ENCODE peak calls at places on chromosome 22, in four cellular contexts. U is IMR-90, F is H1, O is neuronal stem cell. R is an unnamed sample. For H3K79me1, the result is how much of the 10 kb centered on the place peaks cover.

GRCh38 chr22:26894766-26895485 is 237.5 kb downstream of the MIAT start:
- DNase-seq in U (peak), O (no peak), F (peak), R (no peak)

GRCh38 chr22:46068908-46069481 is 81.3 kb upstream of the PPARA start:
- DNase-seq in O (no peak), U (peak), F (no peak), R (no peak)

GRCh38 chr22:32005453-32005852 is 37.6 kb upstream of the SLC5A1 start:
- DNase-seq in O (no peak), F (no peak), U (peak), R (peak)

GRCh38 chr22:24289138-24289537 is 18.5 kb downstream of the SPECC1L start:
- DNase-seq in F (no peak), U (peak), O (no peak), R (peak)

GRCh38 chr22:40094449-40094848 is 83.3 kb upstream of the TNRC6B start:
- DNase-seq in U (peak), F (no peak), O (no peak), R (no peak)

GRCh38 chr22:36104988-36105387 is 55.6 kb downstream of the APOL3 start:
- DNase-seq in U (peak), O (no peak), F (no peak), R (no peak)

GRCh38 chr22:40487663-40488249 is 117.4 kb downstream of the SGSM3 start:
- DNase-seq in O (no peak), U (peak), F (no peak), R (no peak)

GRCh38 chr22:50186181-50186731 is 543 bp downstream of the TRABD start:
- DNase-seq in U (no peak), O (no peak), F (no peak), R (peak)

DNA sequence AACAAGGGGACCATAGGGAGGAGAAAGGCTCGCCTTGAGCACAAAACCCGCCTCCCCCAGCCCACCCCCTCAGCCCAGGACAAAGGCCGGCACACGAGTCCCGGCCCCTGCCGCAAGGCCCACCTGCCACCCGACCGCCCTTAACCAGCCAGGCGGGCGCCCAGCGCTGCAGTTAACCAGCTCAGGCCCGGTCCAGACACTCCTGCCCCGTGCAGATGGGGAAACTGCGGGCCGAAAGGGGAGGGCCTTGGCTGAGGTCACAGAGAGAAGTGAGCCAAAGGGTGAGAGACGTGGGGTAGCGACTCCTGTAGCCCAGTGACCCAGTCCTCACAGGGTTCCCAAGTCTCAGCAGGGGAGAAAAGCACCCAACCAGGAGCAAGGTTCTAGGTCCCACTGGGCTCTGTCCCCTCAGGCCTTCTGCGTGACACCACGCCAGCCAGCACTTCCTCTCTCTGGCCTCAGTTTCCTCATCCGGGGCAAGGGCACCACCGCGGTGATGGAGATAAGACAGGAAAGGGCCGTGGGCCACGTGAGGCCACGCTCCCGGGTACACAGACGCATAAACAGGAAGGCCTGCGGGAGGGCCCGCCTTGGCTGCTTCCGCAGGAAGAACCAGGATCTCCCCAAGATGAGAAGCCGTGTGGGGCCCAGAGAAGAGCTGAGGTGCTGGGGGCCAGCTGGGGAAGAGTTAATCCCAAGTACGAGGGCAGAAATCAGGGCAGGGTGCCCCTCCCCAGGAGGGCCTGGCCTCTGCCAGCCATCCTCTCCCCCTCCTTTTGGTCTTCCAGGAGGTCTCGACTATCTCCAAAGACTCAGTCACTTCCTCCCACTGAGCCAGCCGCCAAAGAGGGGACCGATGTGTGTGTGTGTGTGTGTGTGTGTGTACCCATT is 1.8 kb downstream of the MFNG start:
- DNase-seq in U (no peak), F (no peak), O (no peak), R (no peak)
- H4K8ac ChIP-seq in U (no peak), F (peak), O (no peak), R (no peak)

GRCh38 chr22:44710474-44711235 is 8.7 kb downstream of the PRR5 start:
- DNase-seq in F (no peak), O (no peak), U (no peak), R (no peak)
- H3K79me1 ChIP-seq in F (under half), O (under half), U (under half), R (under half)

GRCh38 chr22:19291218-19291579 is 320 bp downstream of the CLTCL1 start:
- DNase-seq in U (no peak), O (no peak), F (peak), R (no peak)
- H4K8ac ChIP-seq in U (no peak), O (no peak), F (no peak), R (peak)

GRCh38 chr22:42912049-42912448 is 55.0 kb upstream of the ARFGAP3 start:
- DNase-seq in O (no peak), F (no peak), U (no peak), R (no peak)

GRCh38 chr22:42913874-42914510 is 56.9 kb upstream of the ARFGAP3 start:
- DNase-seq in F (no peak), U (no peak), O (no peak), R (no peak)

GRCh38 chr22:42915980-42916765 is 59.1 kb upstream of the ARFGAP3 start:
- DNase-seq in U (no peak), F (peak), O (no peak), R (no peak)

GRCh38 chr22:42918500-42918899 is 61.4 kb upstream of the ARFGAP3 start:
- DNase-seq in O (no peak), F (no peak), U (no peak), R (no peak)

GRCh38 chr22:42914511-42915076 is 57.5 kb upstream of the ARFGAP3 start:
- DNase-seq in U (no peak), F (no peak), O (no peak), R (no peak)
- H3K79me1 ChIP-seq in U (half or more), F (under half), O (under half), R (under half)

DNA sequence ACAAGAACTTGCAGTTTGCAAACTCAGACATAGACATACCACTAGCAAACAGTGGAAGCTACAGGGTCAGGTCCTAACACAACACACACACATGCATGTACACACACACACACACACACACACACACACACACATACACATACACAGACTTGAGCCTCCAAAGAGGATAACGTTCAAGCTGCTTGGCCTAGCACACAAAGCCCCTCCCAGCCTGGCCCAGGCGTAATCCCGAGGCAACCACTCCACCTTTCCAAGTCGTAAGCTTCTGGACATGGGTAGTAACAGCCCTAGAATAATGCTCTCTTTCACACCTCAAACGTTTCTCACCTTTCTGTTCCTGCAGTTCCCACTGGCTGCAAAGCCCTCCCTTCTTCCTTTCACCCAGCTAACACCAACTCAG is 88.6 kb downstream of the LARGE1 start:
- DNase-seq in O (no peak), F (no peak), U (no peak), R (no peak)
- H4K8ac ChIP-seq in O (no peak), F (no peak), U (no peak), R (no peak)

GRCh38 chr22:37500745-37501144 is 14.6 kb upstream of the MFNG start:
- DNase-seq in F (no peak), O (no peak), U (no peak), R (no peak)

GRCh38 chr22:37499789-37500188 is 13.6 kb upstream of the MFNG start:
- DNase-seq in O (no peak), F (no peak), U (no peak), R (no peak)

GRCh38 chr22:37501610-37502341 is 15.6 kb upstream of the MFNG start:
- DNase-seq in U (peak), O (no peak), F (no peak), R (no peak)

GRCh38 chr22:37502342-37503182 is 16.4 kb upstream of the MFNG start:
- DNase-seq in U (no peak), F (no peak), O (no peak), R (no peak)

GRCh38 chr22:37501176-37501609 is 15.0 kb upstream of the MFNG start:
- DNase-seq in O (no peak), F (no peak), U (no peak), R (no peak)
- H3K79me1 ChIP-seq in O (under half), F (under half), U (under half), R (under half)

GRCh38 chr22:38997518-38997917 is 15.4 kb downstream of the APOBEC3B start:
- DNase-seq in F (no peak), O (no peak), U (no peak), R (no peak)
- H4K8ac ChIP-seq in F (peak), O (no peak), U (no peak), R (no peak)

DNA sequence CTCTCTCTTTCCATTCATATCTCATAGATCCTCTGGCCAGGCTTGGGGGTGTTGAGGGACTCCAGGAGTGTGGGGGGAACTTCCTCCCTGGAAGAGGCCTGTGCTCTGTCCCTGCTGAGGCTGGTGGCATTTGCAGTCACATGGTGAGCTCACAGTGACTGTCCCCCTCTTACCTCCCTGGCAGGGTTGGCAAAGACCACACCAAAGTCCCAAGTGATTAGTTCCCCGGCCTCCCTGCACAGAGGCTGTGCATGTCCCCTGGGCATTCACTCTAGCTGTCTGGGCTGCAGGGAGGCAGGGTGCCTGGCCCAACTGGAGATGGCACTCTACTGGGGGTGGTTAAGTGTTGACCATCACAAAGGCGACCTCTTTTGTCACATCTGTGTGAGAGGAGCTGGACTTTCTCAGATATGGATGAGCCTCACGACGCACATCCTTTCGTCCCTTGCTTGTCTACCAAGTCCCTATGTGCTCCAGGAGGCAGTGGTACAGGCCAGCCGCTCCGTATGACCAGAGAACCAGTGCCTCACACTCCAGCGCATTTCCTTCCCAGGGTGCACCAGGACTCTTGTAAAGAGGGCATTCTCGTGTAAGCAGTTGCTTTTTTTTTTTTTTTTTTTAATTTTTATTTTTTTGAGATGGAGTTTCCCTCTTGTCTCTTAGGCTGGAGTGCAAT is 8.8 kb downstream of the TANGO2 start:
- DNase-seq in F (no peak), U (no peak), O (no peak), R (no peak)
- H3K79me1 ChIP-seq in F (under half), U (under half), O (under half), R (under half)

R was measured in trophoblast cell.